ENCODE peak calls at places on chromosome 15, in six cellular contexts. One of them, this sample, is unnamed.

GRCh38 chr15:84992157-84992940 is 10.7 kb downstream of the PDE8A start:
- DNase-seq in HCT116: peak; percentile 93
- DNase-seq in H9: no peak
- DNase-seq in hepatocyte: peak; percentile 68
- DNase-seq in GM23248: peak; percentile 90
- DNase-seq in HepG2: peak; percentile 49
- DNase-seq in this sample: no peak

GRCh38 chr15:59339252-59339672 is 33.4 kb downstream of the MYO1E start:
- DNase-seq in HepG2: peak; percentile 90
- DNase-seq in H9: no peak
- DNase-seq in hepatocyte: no peak
- DNase-seq in HCT116: no peak
- DNase-seq in GM23248: peak; percentile 78
- DNase-seq in this sample: no peak

GRCh38 chr15:70856884-70857546 is 3.1 kb upstream of the LARP6 start:
- DNase-seq in HepG2: no peak
- DNase-seq in HCT116: peak; percentile 59
- DNase-seq in GM23248: peak; percentile 98
- DNase-seq in H9: no peak
- DNase-seq in hepatocyte: peak; percentile 74
- DNase-seq in this sample: no peak

GRCh38 chr15:61216519-61216918 is 12.6 kb downstream of the RORA start:
- DNase-seq in H9: peak; percentile 56
- DNase-seq in HCT116: no peak
- DNase-seq in HepG2: no peak
- DNase-seq in GM23248: no peak
- DNase-seq in hepatocyte: peak; percentile 28
- DNase-seq in this sample: peak; percentile 74

GRCh38 chr15:89928421-89928820 is 15.7 kb upstream of the ARPIN start:
- DNase-seq in GM23248: no peak
- DNase-seq in HCT116: no peak
- DNase-seq in HepG2: peak; percentile 14
- DNase-seq in hepatocyte: no peak
- DNase-seq in H9: no peak
- DNase-seq in this sample: no peak

GRCh38 chr15:45385568-45385967 is 7.2 kb upstream of the GATM start:
- DNase-seq in HCT116: no peak
- DNase-seq in HepG2: no peak
- DNase-seq in hepatocyte: no peak
- DNase-seq in H9: no peak
- DNase-seq in GM23248: no peak
- DNase-seq in this sample: no peak

GRCh38 chr15:62365795-62366442 is 200.8 kb upstream of the C2CD4B start:
- DNase-seq in GM23248: no peak
- DNase-seq in hepatocyte: peak; percentile 75
- DNase-seq in HCT116: no peak
- DNase-seq in H9: no peak
- DNase-seq in HepG2: peak; percentile 30
- DNase-seq in this sample: no peak

GRCh38 chr15:40928975-40929729 is at the start of gene DLL4:
- DNase-seq in GM23248: peak; percentile 57
- DNase-seq in hepatocyte: peak; percentile 86
- DNase-seq in H9: peak; percentile 94
- DNase-seq in HCT116: peak; percentile 71
- DNase-seq in HepG2: peak; percentile 54
- DNase-seq in this sample: peak; percentile 92

GRCh38 chr15:71044006-71044405 is 71.3 kb upstream of the THSD4 start:
- DNase-seq in H9: no peak
- DNase-seq in GM23248: peak; percentile 85
- DNase-seq in hepatocyte: no peak
- DNase-seq in HepG2: no peak
- DNase-seq in HCT116: no peak
- DNase-seq in this sample: no peak

GRCh38 chr15:72456684-72457083 is 17.4 kb upstream of the ARIH1 start:
- DNase-seq in H9: no peak
- DNase-seq in HepG2: no peak
- DNase-seq in hepatocyte: no peak
- DNase-seq in GM23248: no peak
- DNase-seq in HCT116: no peak
- DNase-seq in this sample: no peak

GRCh38 chr15:37221671-37222207 is 121.4 kb upstream of the MEIS2 start:
- DNase-seq in hepatocyte: no peak
- DNase-seq in HCT116: no peak
- DNase-seq in H9: no peak
- DNase-seq in HepG2: no peak
- DNase-seq in GM23248: no peak
- DNase-seq in this sample: no peak

DNA sequence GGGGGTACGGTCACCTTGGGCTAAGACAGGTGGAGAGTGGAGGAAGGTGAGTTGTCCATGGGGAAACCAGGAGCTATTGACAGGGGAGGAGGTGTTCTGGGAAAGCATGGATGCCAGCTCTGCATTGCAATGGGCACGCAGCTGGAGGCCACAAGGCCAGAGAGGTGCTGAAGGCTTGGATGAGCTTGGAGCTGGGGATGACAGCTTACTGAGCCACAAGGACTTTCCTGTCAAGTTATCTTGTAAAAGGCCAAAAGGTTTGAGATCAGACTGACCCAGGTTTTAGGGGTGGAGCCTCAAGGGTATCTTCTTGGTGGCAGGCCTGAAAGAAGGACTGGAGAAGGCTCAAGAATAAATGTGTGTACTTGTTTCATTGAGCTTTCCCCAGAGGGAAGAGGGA is 115.2 kb downstream of the ASB7 start:
- DNase-seq in HepG2: no peak
- DNase-seq in HCT116: no peak
- DNase-seq in H9: peak; percentile 4
- DNase-seq in hepatocyte: no peak
- DNase-seq in GM23248: no peak
- DNase-seq in this sample: no peak
- H3K79me2 ChIP-seq in HepG2: no peaks in the 10 kb centered on the region
- H3K79me2 ChIP-seq in HCT116: no peaks in the 10 kb centered on the region
- H3K79me2 ChIP-seq in H9: no peaks in the 10 kb centered on the region
- H3K79me2 ChIP-seq in hepatocyte: no peaks in the 10 kb centered on the region
- H3K79me2 ChIP-seq in GM23248: no peaks in the 10 kb centered on the region
- H3K79me2 ChIP-seq in this sample: no peaks in the 10 kb centered on the region

GRCh38 chr15:39851505-39852082 is 68.5 kb downstream of the GPR176 start:
- DNase-seq in HCT116: no peak
- DNase-seq in HepG2: no peak
- DNase-seq in H9: no peak
- DNase-seq in hepatocyte: no peak
- DNase-seq in GM23248: peak; percentile 41
- DNase-seq in this sample: no peak
- H3K79me2 ChIP-seq in HCT116: no peaks in the 10 kb centered on the region
- H3K79me2 ChIP-seq in HepG2: no peaks in the 10 kb centered on the region
- H3K79me2 ChIP-seq in H9: peaks cover 22% of the 10 kb centered on the region
- H3K79me2 ChIP-seq in hepatocyte: no peaks in the 10 kb centered on the region
- H3K79me2 ChIP-seq in GM23248: peaks cover 100% of the 10 kb centered on the region
- H3K79me2 ChIP-seq in this sample: peaks cover 100% of the 10 kb centered on the region

GRCh38 chr15:51108933-51109550 is 14.3 kb upstream of the TNFAIP8L3 start:
- DNase-seq in HepG2: no peak
- DNase-seq in HCT116: no peak
- DNase-seq in GM23248: peak; percentile 92
- DNase-seq in H9: no peak
- DNase-seq in hepatocyte: no peak
- DNase-seq in this sample: no peak

GRCh38 chr15:51112078-51112477 is 17.4 kb upstream of the TNFAIP8L3 start:
- DNase-seq in H9: no peak
- DNase-seq in HCT116: no peak
- DNase-seq in GM23248: no peak
- DNase-seq in HepG2: no peak
- DNase-seq in hepatocyte: no peak
- DNase-seq in this sample: no peak

GRCh38 chr15:51107612-51108011 is 12.9 kb upstream of the TNFAIP8L3 start:
- DNase-seq in HepG2: no peak
- DNase-seq in HCT116: no peak
- DNase-seq in hepatocyte: no peak
- DNase-seq in GM23248: no peak
- DNase-seq in H9: no peak
- DNase-seq in this sample: no peak

GRCh38 chr15:51111061-51111460 is 16.4 kb upstream of the TNFAIP8L3 start:
- DNase-seq in GM23248: peak; percentile 47
- DNase-seq in H9: no peak
- DNase-seq in HepG2: no peak
- DNase-seq in hepatocyte: no peak
- DNase-seq in HCT116: no peak
- DNase-seq in this sample: no peak

DNA sequence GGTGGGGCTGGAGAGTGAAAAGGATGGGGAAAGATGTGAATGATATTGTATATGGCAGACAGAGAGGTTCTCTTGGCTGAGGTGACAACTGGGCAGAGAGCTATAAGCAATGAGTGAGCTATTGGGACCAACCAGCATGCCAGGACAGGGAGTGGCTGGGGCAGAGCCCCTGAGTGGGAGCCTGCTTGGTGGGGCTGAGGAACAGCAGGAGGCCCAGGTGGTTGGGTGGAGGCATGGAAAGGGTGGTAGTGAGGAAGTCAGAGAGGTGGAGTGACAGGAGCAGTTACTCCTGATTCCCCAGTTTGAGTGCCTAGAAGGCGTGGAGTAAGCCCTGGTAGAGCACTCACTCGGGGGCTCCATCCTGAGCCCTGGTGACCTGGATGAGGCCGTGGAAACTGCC is 15.5 kb upstream of the TNFAIP8L3 start:
- DNase-seq in hepatocyte: no peak
- DNase-seq in H9: no peak
- DNase-seq in GM23248: no peak
- DNase-seq in HCT116: no peak
- DNase-seq in HepG2: no peak
- DNase-seq in this sample: no peak
- H3K79me2 ChIP-seq in hepatocyte: no peaks in the 10 kb centered on the region
- H3K79me2 ChIP-seq in H9: no peaks in the 10 kb centered on the region
- H3K79me2 ChIP-seq in GM23248: no peaks in the 10 kb centered on the region
- H3K79me2 ChIP-seq in HCT116: no peaks in the 10 kb centered on the region
- H3K79me2 ChIP-seq in HepG2: no peaks in the 10 kb centered on the region
- H3K79me2 ChIP-seq in this sample: no peaks in the 10 kb centered on the region

GRCh38 chr15:83698294-83698693 is 44.4 kb downstream of the ADAMTSL3 start:
- DNase-seq in GM23248: peak; percentile 55
- DNase-seq in H9: no peak
- DNase-seq in hepatocyte: peak; percentile 7
- DNase-seq in HepG2: no peak
- DNase-seq in HCT116: no peak
- DNase-seq in this sample: no peak
- H3K79me2 ChIP-seq in GM23248: no peaks in the 10 kb centered on the region
- H3K79me2 ChIP-seq in H9: no peaks in the 10 kb centered on the region
- H3K79me2 ChIP-seq in hepatocyte: no peaks in the 10 kb centered on the region
- H3K79me2 ChIP-seq in HepG2: no peaks in the 10 kb centered on the region
- H3K79me2 ChIP-seq in HCT116: no peaks in the 10 kb centered on the region
- H3K79me2 ChIP-seq in this sample: no peaks in the 10 kb centered on the region

GRCh38 chr15:68794307-68794706 is 26.4 kb downstream of the ANP32A start:
- DNase-seq in HepG2: no peak
- DNase-seq in HCT116: no peak
- DNase-seq in H9: no peak
- DNase-seq in hepatocyte: no peak
- DNase-seq in GM23248: no peak
- DNase-seq in this sample: no peak
- H3K79me2 ChIP-seq in HepG2: peaks cover 100% of the 10 kb centered on the region
- H3K79me2 ChIP-seq in HCT116: peaks cover 100% of the 10 kb centered on the region
- H3K79me2 ChIP-seq in H9: peaks cover 33% of the 10 kb centered on the region
- H3K79me2 ChIP-seq in hepatocyte: peaks cover 97% of the 10 kb centered on the region
- H3K79me2 ChIP-seq in GM23248: peaks cover 96% of the 10 kb centered on the region
- H3K79me2 ChIP-seq in this sample: peaks cover 97% of the 10 kb centered on the region

DNA sequence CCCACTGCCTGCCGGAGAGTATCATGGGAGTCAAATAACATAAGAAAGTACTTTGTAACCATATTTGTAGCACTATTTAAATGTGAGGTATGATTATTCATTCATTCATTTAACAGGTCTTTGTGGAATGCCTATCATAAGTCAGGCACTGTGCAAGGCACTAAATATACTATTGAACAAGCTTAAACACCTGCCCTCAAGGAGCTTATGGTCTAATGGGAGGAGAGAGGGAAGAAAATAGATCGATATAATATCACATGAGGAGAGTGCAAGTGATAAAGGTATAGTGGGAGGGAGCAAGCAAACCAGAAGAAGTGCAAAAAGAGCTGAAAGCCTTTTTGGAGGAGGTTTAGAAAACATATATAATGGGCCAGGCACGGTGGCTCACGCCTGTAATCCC is 3.3 kb upstream of the HERC1 start:
- DNase-seq in GM23248: no peak
- DNase-seq in H9: no peak
- DNase-seq in HCT116: no peak
- DNase-seq in HepG2: no peak
- DNase-seq in hepatocyte: no peak
- DNase-seq in this sample: no peak
- H3K79me2 ChIP-seq in GM23248: peaks cover 13% of the 10 kb centered on the region
- H3K79me2 ChIP-seq in H9: no peaks in the 10 kb centered on the region
- H3K79me2 ChIP-seq in HCT116: no peaks in the 10 kb centered on the region
- H3K79me2 ChIP-seq in HepG2: peaks cover 10% of the 10 kb centered on the region
- H3K79me2 ChIP-seq in hepatocyte: peaks cover 13% of the 10 kb centered on the region
- H3K79me2 ChIP-seq in this sample: peaks cover 12% of the 10 kb centered on the region

GRCh38 chr15:49185473-49185872 is 15.4 kb downstream of the GALK2 start:
- DNase-seq in HCT116: no peak
- DNase-seq in hepatocyte: no peak
- DNase-seq in H9: no peak
- DNase-seq in GM23248: no peak
- DNase-seq in HepG2: no peak
- DNase-seq in this sample: no peak

GRCh38 chr15:49187537-49188245 is 17.6 kb downstream of the GALK2 start:
- DNase-seq in HCT116: no peak
- DNase-seq in GM23248: peak; percentile 67
- DNase-seq in H9: no peak
- DNase-seq in hepatocyte: no peak
- DNase-seq in HepG2: no peak
- DNase-seq in this sample: no peak

GRCh38 chr15:49191892-49192291 is 21.8 kb downstream of the GALK2 start:
- DNase-seq in GM23248: no peak
- DNase-seq in hepatocyte: no peak
- DNase-seq in HepG2: no peak
- DNase-seq in H9: no peak
- DNase-seq in HCT116: no peak
- DNase-seq in this sample: no peak

GRCh38 chr15:49188933-49189332 is 18.9 kb downstream of the GALK2 start:
- DNase-seq in GM23248: no peak
- DNase-seq in H9: no peak
- DNase-seq in HepG2: no peak
- DNase-seq in hepatocyte: no peak
- DNase-seq in HCT116: no peak
- DNase-seq in this sample: no peak

GRCh38 chr15:49190586-49190985 is 20.5 kb downstream of the GALK2 start:
- DNase-seq in GM23248: no peak
- DNase-seq in HepG2: no peak
- DNase-seq in H9: no peak
- DNase-seq in hepatocyte: no peak
- DNase-seq in HCT116: no peak
- DNase-seq in this sample: no peak
- H3K79me2 ChIP-seq in GM23248: peaks cover 99% of the 10 kb centered on the region
- H3K79me2 ChIP-seq in HepG2: no peaks in the 10 kb centered on the region
- H3K79me2 ChIP-seq in H9: no peaks in the 10 kb centered on the region
- H3K79me2 ChIP-seq in hepatocyte: peaks cover 51% of the 10 kb centered on the region
- H3K79me2 ChIP-seq in HCT116: peaks cover 4% of the 10 kb centered on the region
- H3K79me2 ChIP-seq in this sample: peaks cover 3% of the 10 kb centered on the region

This sample was measured in GM23338.